ENCODE peak calls at places on chromosomes 7 and 10, in eight cellular contexts. E, N, T, W, R, O, D and A are unnamed samples.

GRCh38 chr10:314871-315270 is 179.6 kb downstream of the ZMYND11 start:
- DNase-seq in N (no peak), E (no peak), R (no peak), W (no peak), O (no peak), D (no peak), T (no peak), A (peak)

GRCh38 chr7:151629873-151630272 is 110.2 kb upstream of the RHEB start:
- DNase-seq in D (no peak), O (no peak), R (no peak), E (no peak), W (no peak), N (no peak), T (no peak), A (no peak)

GRCh38 chr7:128137096-128137655 is 103.9 kb upstream of the LEP start:
- DNase-seq in T (no peak), N (peak), W (peak), D (no peak), E (peak), O (peak), R (no peak), A (peak)

GRCh38 chr10:132272061-132272766 is 35.5 kb downstream of the STK32C start:
- DNase-seq in R (no peak), T (no peak), N (peak), W (peak), E (peak), D (no peak), O (peak), A (peak)

GRCh38 chr10:22437620-22438588 is 92.6 kb downstream of the SPAG6 start:
- DNase-seq in W (no peak), T (no peak), N (peak), R (no peak), E (no peak), O (peak), D (no peak), A (peak)

GRCh38 chr7:145123502-145123901 is 287.6 kb upstream of the TPK1 start:
- DNase-seq in R (no peak), W (no peak), D (no peak), N (no peak), T (no peak), O (no peak), E (no peak), A (no peak)

GRCh38 chr10:103616705-103617361 is 123.3 kb downstream of the NEURL1 start:
- DNase-seq in W (peak), T (peak), D (no peak), R (no peak), N (peak), E (peak), O (peak), A (peak)

GRCh38 chr7:87128883-87129282 is 23.4 kb upstream of the DMTF1 start:
- DNase-seq in W (no peak), D (no peak), O (no peak), E (no peak), R (no peak), N (no peak), T (no peak), A (no peak)

GRCh38 chr10:26318672-26319071 is 102.1 kb downstream of the GAD2 start:
- DNase-seq in W (no peak), D (no peak), O (no peak), R (no peak), T (no peak), E (no peak), N (no peak), A (no peak)

GRCh38 chr7:105691692-105692564 is 110.6 kb upstream of the EFCAB10 start:
- DNase-seq in N (peak), E (peak), R (peak), W (peak), O (peak), T (peak), D (peak), A (peak)

GRCh38 chr7:27615420-27616185 is 47.1 kb downstream of the HIBADH start:
- DNase-seq in O (no peak), E (no peak), W (no peak), T (no peak), D (no peak), N (no peak), R (no peak), A (no peak)

GRCh38 chr10:124619195-124619594 is 125.0 kb downstream of the FAM53B start:
- DNase-seq in N (no peak), W (no peak), O (no peak), T (no peak), D (peak), R (no peak), E (no peak), A (peak)

GRCh38 chr7:12244694-12245093 is 33.6 kb downstream of the TMEM106B start:
- DNase-seq in T (no peak), W (no peak), O (no peak), E (no peak), D (no peak), R (no peak), N (no peak), A (no peak)

GRCh38 chr10:124066744-124067714 is 26.4 kb downstream of the CHST15 start:
- DNase-seq in O (no peak), W (no peak), D (no peak), R (no peak), E (no peak), T (no peak), N (no peak), A (no peak)

GRCh38 chr7:47370461-47371042 is 211.4 kb downstream of the TNS3 start:
- DNase-seq in E (no peak), D (no peak), T (no peak), O (no peak), W (no peak), N (no peak), R (no peak), A (no peak)

GRCh38 chr10:6416892-6417512 is 163.1 kb downstream of the PRKCQ start:
- DNase-seq in D (no peak), N (peak), T (peak), E (peak), R (no peak), W (peak), O (peak), A (peak)

GRCh38 chr10:28349892-28350291 is 47.0 kb upstream of the MPP7 start:
- DNase-seq in R (no peak), W (no peak), E (no peak), T (no peak), O (no peak), D (no peak), N (no peak), A (no peak)

GRCh38 chr10:117970962-117971361 is 75.8 kb downstream of the RAB11FIP2 start:
- DNase-seq in E (no peak), T (no peak), W (no peak), N (no peak), D (no peak), O (no peak), R (no peak), A (no peak)

GRCh38 chr7:56079450-56080185 is 13.1 kb downstream of the PHKG1 start:
- DNase-seq in E (peak), D (peak), T (peak), N (peak), W (peak), R (peak), O (peak), A (peak)

GRCh38 chr7:99541212-99541611 is 10.7 kb downstream of the FAM200A start:
- DNase-seq in N (no peak), T (no peak), W (no peak), E (no peak), O (no peak), R (no peak), D (no peak), A (no peak)